ENCODE peak calls at places on chromosomes 3 and 15, in six cellular contexts. D is iPS DF 19.7, T is mucosa of descending colon, Y is naive B cell, Q is cardiac fibroblast, O is SW 1271. I is an unnamed sample.

GRCh38 chr3:57164217-57164605 is 942 bp downstream of the IL17RD start:
- DNase-seq in O (no peak), Q (peak; percentile 46), D (no peak), Y (no peak), T (peak; percentile 34), I (peak; percentile 18)

GRCh38 chr15:69756440-69756839 is 303.8 kb downstream of the RPLP1 start:
- DNase-seq in D (no peak), O (no peak), Q (no peak), T (no peak), Y (no peak), I (no peak)

GRCh38 chr15:21260966-21261395 is 179.3 kb downstream of the POTEB3 start:
- DNase-seq in T (no peak), Y (no peak), Q (no peak), O (no peak), D (no peak), I (no peak)

GRCh38 chr3:98986073-98986472 is 84.6 kb upstream of the DCBLD2 start:
- DNase-seq in D (peak; percentile 52), Q (peak; percentile 82), T (no peak), Y (no peak), O (peak; percentile 62), I (peak; percentile 97)

GRCh38 chr3:188788621-188789081 is 383.1 kb upstream of the TPRG1 start:
- DNase-seq in T (no peak), O (no peak), D (no peak), Q (peak; percentile 89), Y (no peak), I (peak; percentile 97)

GRCh38 chr3:181888234-181888633 is 176.5 kb downstream of the SOX2 start:
- DNase-seq in Y (no peak), Q (no peak), O (no peak), D (no peak), T (no peak), I (no peak)

GRCh38 chr15:62079594-62079993 is 12.8 kb downstream of the C2CD4A start:
- DNase-seq in Y (no peak), D (no peak), Q (no peak), T (no peak), O (no peak), I (no peak)

GRCh38 chr3:53821631-53822068 is 24.6 kb downstream of the CHDH start:
- DNase-seq in Y (no peak), T (peak; percentile 20), D (no peak), Q (no peak), O (no peak), I (peak; percentile 22)

GRCh38 chr3:187986514-187986934 is 167.4 kb upstream of the LPP start:
- DNase-seq in T (no peak), Q (peak; percentile 69), Y (no peak), O (peak; percentile 50), D (no peak), I (peak; percentile 96)

GRCh38 chr15:95875141-95875643 is 455.3 kb upstream of the NR2F2 start:
- DNase-seq in T (peak; percentile 26), Y (no peak), Q (peak; percentile 91), O (no peak), D (no peak), I (no peak)

GRCh38 chr3:64974401-64974800 is 286.6 kb upstream of the ADAMTS9 start:
- DNase-seq in T (no peak), O (no peak), D (no peak), Y (no peak), Q (no peak), I (no peak)

GRCh38 chr15:69857686-69858391 is 239.9 kb downstream of the TLE3 start:
- DNase-seq in O (no peak), Q (no peak), T (no peak), Y (no peak), D (no peak), I (no peak)

GRCh38 chr3:12894629-12895028 is 53.3 kb upstream of the RPL32 start:
- DNase-seq in O (no peak), D (no peak), T (no peak), Y (no peak), Q (no peak), I (peak; percentile 6)

GRCh38 chr15:48052871-48053383 is 67.9 kb upstream of the SLC24A5 start:
- DNase-seq in Q (no peak), Y (no peak), D (no peak), O (no peak), T (no peak), I (no peak)

I was measured in IMR-90.